ENCODE peak calls at places on chromosomes 13 and 19, in five cellular contexts. H is IMR-90, A is K562, W is A549, L is GM12878. R is an unnamed sample.

GRCh38 chr13:46182491-46182877 is 507 bp upstream of the LCP1 start:
- DNase-seq in H (no peak), A (no peak), W (no peak), L (no peak), R (no peak)

GRCh38 chr13:78428646-78429045 is 174.7 kb downstream of the POU4F1 start:
- DNase-seq in H (no peak), A (no peak), W (no peak), L (no peak), R (no peak)

GRCh38 chr13:74206061-74206561 is 71.9 kb upstream of the KLF12 start:
- DNase-seq in H (peak; percentile 92), A (no peak), W (no peak), L (no peak), R (no peak)

GRCh38 chr19:56120371-56121179 is 520 bp downstream of the ZNF787 start:
- DNase-seq in H (peak; percentile 71), A (peak; percentile 89), W (peak; percentile 89), L (no peak), R (peak; percentile 86)

GRCh38 chr13:35471466-35472307 is 4.8 kb downstream of the MAB21L1 start:
- DNase-seq in H (no peak), A (no peak), W (no peak), L (no peak), R (no peak)

GRCh38 chr13:23610187-23610576 is 40.0 kb downstream of the TNFRSF19 start:
- DNase-seq in H (peak; percentile 35), A (no peak), W (no peak), L (no peak), R (no peak)

GRCh38 chr19:10730932-10731331 is 13.1 kb downstream of the DNM2 start:
- DNase-seq in H (no peak), A (no peak), W (no peak), L (no peak), R (no peak)

GRCh38 chr19:29623726-29624488 is 17.8 kb downstream of the POP4 start:
- DNase-seq in H (no peak), A (peak; percentile 57), W (no peak), L (no peak), R (no peak)

GRCh38 chr13:106619688-106620555 is 52.0 kb upstream of the ARGLU1 start:
- DNase-seq in H (peak; percentile 69), A (peak; percentile 36), W (peak; percentile 51), L (peak; percentile 2), R (peak; percentile 55)

GRCh38 chr19:10419200-10419645 is 1.1 kb upstream of the PDE4A start:
- DNase-seq in H (no peak), A (peak; percentile 86), W (peak; percentile 50), L (no peak), R (no peak)

GRCh38 chr13:94595006-94595942 is 678 bp downstream of the TGDS start:
- DNase-seq in H (peak; percentile 30), A (peak; percentile 30), W (no peak), L (no peak), R (peak; percentile 68)
- TF ChIP-seq BHLHE40 in H (no peak), A (no peak), W (no peak), L (no peak), R (no peak)

DNA sequence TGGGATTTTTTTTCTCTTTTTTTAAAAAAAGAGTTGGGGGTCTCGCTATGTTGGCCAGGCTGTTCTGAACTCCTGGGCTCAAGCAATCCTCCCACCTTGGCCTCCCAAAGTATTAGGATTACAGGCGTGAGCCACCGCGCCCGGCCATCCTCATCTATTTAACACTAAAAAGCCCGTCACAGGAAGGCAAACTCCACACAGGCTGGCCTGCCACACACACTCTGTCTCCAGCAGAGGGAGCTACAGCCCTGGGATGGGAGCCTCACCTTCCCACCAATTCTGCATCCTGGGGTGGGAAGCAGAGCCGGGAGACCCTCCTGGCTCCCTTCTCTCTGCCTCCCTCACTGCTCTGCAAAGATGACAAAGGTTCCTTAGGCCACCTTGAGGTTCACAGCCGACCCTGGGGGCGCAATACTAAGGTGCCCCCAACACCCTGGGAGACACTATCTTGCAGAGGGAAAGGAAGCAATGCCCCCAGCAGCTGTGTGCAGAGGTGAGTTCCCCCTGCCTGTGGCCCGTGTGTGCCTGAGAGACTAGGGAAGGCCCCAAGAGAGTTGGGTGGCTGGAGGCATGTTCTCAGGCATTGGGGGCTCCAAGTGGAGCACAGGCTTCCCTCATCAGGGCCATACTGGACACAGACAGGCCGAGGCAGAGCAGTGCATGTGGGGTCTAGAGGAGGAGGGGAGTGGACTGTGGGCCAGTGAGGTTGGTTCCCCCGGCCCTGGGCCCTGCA is 27.4 kb upstream of the TIMM44 start:
- DNase-seq in H (peak; percentile 28), A (peak; percentile 62), W (peak; percentile 37), L (no peak), R (peak; percentile 77)
- TF ChIP-seq BHLHE40 in H (no peak), A (peak; percentile 23), W (no peak), L (no peak), R (no peak)

GRCh38 chr19:51407631-51408131 is 9.8 kb downstream of the SIGLEC10 start:
- DNase-seq in H (peak; percentile 17), A (peak; percentile 81), W (peak; percentile 72), L (no peak), R (peak; percentile 56)
- TF ChIP-seq BHLHE40 in H (no peak), A (no peak), W (no peak), L (no peak), R (no peak)

GRCh38 chr13:25462301-25463125 is 90.7 kb downstream of the ATP8A2 start:
- DNase-seq in H (no peak), A (no peak), W (no peak), L (no peak), R (no peak)

GRCh38 chr13:25468330-25469178 is 96.8 kb downstream of the ATP8A2 start:
- DNase-seq in H (no peak), A (peak; percentile 71), W (no peak), L (no peak), R (peak; percentile 73)

GRCh38 chr13:25463496-25463895 is 91.7 kb downstream of the ATP8A2 start:
- DNase-seq in H (peak; percentile 22), A (no peak), W (no peak), L (no peak), R (no peak)

GRCh38 chr13:25469179-25469545 is 97.4 kb downstream of the ATP8A2 start:
- DNase-seq in H (no peak), A (no peak), W (no peak), L (no peak), R (no peak)

DNA sequence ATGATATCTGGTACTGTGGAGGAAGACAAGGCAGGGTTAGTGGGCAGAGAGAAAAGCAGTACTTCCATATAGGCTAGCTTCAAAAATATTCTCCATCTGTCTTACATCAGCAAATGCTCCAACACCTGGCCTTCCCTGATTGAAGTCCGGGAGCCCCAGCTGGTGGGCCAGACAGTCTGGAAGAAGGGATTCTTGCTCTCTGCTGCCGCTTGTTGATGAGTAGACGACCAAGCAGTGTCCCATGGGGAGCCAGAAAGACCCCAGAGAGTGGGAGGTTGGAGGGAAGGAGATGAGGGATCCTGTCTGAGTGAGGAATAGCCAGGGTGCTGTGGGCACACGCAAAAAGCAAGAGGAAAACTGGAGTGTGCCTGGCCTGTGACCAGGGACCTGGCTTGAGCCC is 95.1 kb downstream of the ATP8A2 start:
- DNase-seq in H (no peak), A (no peak), W (no peak), L (no peak), R (no peak)
- TF ChIP-seq BHLHE40 in H (no peak), A (no peak), W (no peak), L (no peak), R (no peak)

GRCh38 chr13:25375727-25376358 is 4.1 kb downstream of the ATP8A2 start:
- DNase-seq in H (peak; percentile 31), A (peak; percentile 72), W (peak; percentile 25), L (no peak), R (peak; percentile 48)
- TF ChIP-seq BHLHE40 in H (no peak), A (no peak), W (no peak), L (no peak), R (no peak)